ENCODE peak calls at places on chromosome 3, in eight cellular contexts. T is KG1; G is activated CD4-positive, alpha-beta memory T cell treated with anti-CD3 and anti-CD28 coated beads, Interleukin-2, amount 10 ng/mL, durations not matched to agents 7 days and 5 days; M is mesenteric fat pad; S is Right ventricle myocardium superior; B is stimulated activated CD4-positive, alpha-beta T cell treated with anti-CD3 and anti-CD28 coated beads, TNF-alpha, amount 100 ng/mL, for 24 hours; P is fibroblast of the aortic adventitia; L is WERI-Rb-1. C is an unnamed sample.
A peak's percentile ranks its signal among the peaks of the same experiment; 100 is the strongest.

GRCh38 chr3:148861277-148861869 is 3.7 kb upstream of the CPA3 start:
- DNase-seq in T (peak; percentile 25), L (no peak), B (no peak), M (no peak), S (no peak), P (peak; percentile 71), G (no peak), C (peak; percentile 66)

GRCh38 chr3:159045279-159045678 is 243.4 kb downstream of the MFSD1 start:
- DNase-seq in L (no peak), M (no peak), S (no peak), P (no peak), T (no peak), G (no peak), B (no peak), C (no peak)

GRCh38 chr3:177358968-177359600 is 161.8 kb upstream of the TBL1XR1 start:
- DNase-seq in T (no peak), G (peak; percentile 57), P (peak; percentile 10), B (no peak), M (no peak), L (peak; percentile 53), S (peak; percentile 55), C (peak; percentile 58)

GRCh38 chr3:159881828-159882309 is 106.8 kb upstream of the IL12A start:
- DNase-seq in G (no peak), L (peak; percentile 79), S (no peak), B (no peak), M (no peak), P (no peak), T (no peak), C (peak; percentile 40)

GRCh38 chr3:39112113-39112512 is 4.6 kb downstream of the TTC21A start:
- DNase-seq in T (no peak), P (no peak), M (peak; percentile 67), B (no peak), L (no peak), S (no peak), G (no peak), C (no peak)

GRCh38 chr3:126135398-126136076 is 44.8 kb downstream of the ALDH1L1 start:
- DNase-seq in P (no peak), B (no peak), L (peak; percentile 2), S (peak; percentile 32), G (no peak), T (no peak), M (peak; percentile 86), C (no peak)

GRCh38 chr3:112650472-112650871 is 9.5 kb upstream of the CCDC80 start:
- DNase-seq in L (no peak), G (no peak), M (no peak), S (no peak), T (no peak), B (no peak), P (peak; percentile 53), C (no peak)

GRCh38 chr3:143084856-143085731 is 34.5 kb upstream of the CHST2 start:
- DNase-seq in S (no peak), L (no peak), T (no peak), M (no peak), B (no peak), P (peak; percentile 52), G (no peak), C (peak; percentile 15)

GRCh38 chr3:130699765-130700164 is 46.9 kb downstream of the PIK3R4 start:
- DNase-seq in S (no peak), P (peak; percentile 15), B (no peak), L (no peak), M (no peak), T (no peak), G (no peak), C (no peak)

GRCh38 chr3:197026481-197026866 is 3.1 kb downstream of the MELTF start:
- DNase-seq in L (peak; percentile 71), B (no peak), T (no peak), S (no peak), M (peak; percentile 89), P (no peak), G (peak; percentile 13), C (no peak)

GRCh38 chr3:170274641-170275040 is 52.4 kb downstream of the PRKCI start:
- DNase-seq in M (no peak), S (no peak), P (no peak), L (no peak), G (no peak), T (no peak), B (no peak), C (no peak)

GRCh38 chr3:35562141-35562540 is 77.2 kb upstream of the ARPP21 start:
- DNase-seq in L (peak; percentile 20), M (no peak), T (no peak), B (no peak), P (no peak), G (no peak), S (no peak), C (no peak)